ENCODE peak calls at places on chromosomes 5 and 9, in five cellular contexts. L is body of pancreas, H is psoas muscle, Q is GM12865, V is gastrocnemius medialis. J is an unnamed sample.

GRCh38 chr5:118529361-118530154 is 458.8 kb downstream of the DTWD2 start:
- DNase-seq in L (no peak), H (no peak), Q (no peak), V (no peak), J (peak; percentile 19)

GRCh38 chr9:115374724-115375268 is 256.8 kb upstream of the TNC start:
- DNase-seq in L (no peak), H (no peak), Q (no peak), V (no peak), J (no peak)

GRCh38 chr5:41796061-41796460 is 74.2 kb downstream of the OXCT1 start:
- DNase-seq in L (no peak), H (no peak), Q (no peak), V (no peak), J (no peak)

GRCh38 chr5:107368593-107368992 is 302.1 kb downstream of the EFNA5 start:
- DNase-seq in L (no peak), H (no peak), Q (no peak), V (no peak), J (no peak)

GRCh38 chr9:18338042-18338441 is 135.9 kb upstream of the ADAMTSL1 start:
- DNase-seq in L (no peak), H (no peak), Q (no peak), V (no peak), J (no peak)

GRCh38 chr5:53418844-53419243 is 61.6 kb upstream of the FST start:
- DNase-seq in L (no peak), H (no peak), Q (no peak), V (no peak), J (peak; percentile 87)

GRCh38 chr5:144308211-144308610 is 137.5 kb downstream of the KCTD16 start:
- DNase-seq in L (no peak), H (no peak), Q (no peak), V (no peak), J (no peak)

GRCh38 chr5:83564069-83564749 is 92.7 kb downstream of the VCAN start:
- DNase-seq in L (no peak), H (no peak), Q (peak; percentile 43), V (no peak), J (no peak)

GRCh38 chr5:39073759-39074008 is 515 bp downstream of the RICTOR start:
- DNase-seq in L (no peak), H (no peak), Q (no peak), V (no peak), J (no peak)

GRCh38 chr9:33051149-33051548 is 25.3 kb downstream of the SMU1 start:
- DNase-seq in L (no peak), H (no peak), Q (no peak), V (no peak), J (no peak)

GRCh38 chr9:20242767-20243166 is 379.5 kb downstream of the MLLT3 start:
- DNase-seq in L (no peak), H (no peak), Q (peak; percentile 87), V (no peak), J (no peak)

GRCh38 chr5:127830157-127830556 is 127.0 kb downstream of the CCDC192 start:
- DNase-seq in L (no peak), H (no peak), Q (no peak), V (no peak), J (no peak)

GRCh38 chr5:138544171-138545134 is 1.4 kb upstream of the ETF1 start:
- DNase-seq in L (peak; percentile 36), H (peak; percentile 50), Q (peak; percentile 16), V (peak; percentile 37), J (no peak)

GRCh38 chr9:134604834-134605233 is 36.8 kb upstream of the COL5A1 start:
- DNase-seq in L (no peak), H (no peak), Q (no peak), V (no peak), J (no peak)
- TF ChIP-seq CTCF in L (no peak), H (no peak), Q (no peak), V (no peak), J (no peak)

DNA sequence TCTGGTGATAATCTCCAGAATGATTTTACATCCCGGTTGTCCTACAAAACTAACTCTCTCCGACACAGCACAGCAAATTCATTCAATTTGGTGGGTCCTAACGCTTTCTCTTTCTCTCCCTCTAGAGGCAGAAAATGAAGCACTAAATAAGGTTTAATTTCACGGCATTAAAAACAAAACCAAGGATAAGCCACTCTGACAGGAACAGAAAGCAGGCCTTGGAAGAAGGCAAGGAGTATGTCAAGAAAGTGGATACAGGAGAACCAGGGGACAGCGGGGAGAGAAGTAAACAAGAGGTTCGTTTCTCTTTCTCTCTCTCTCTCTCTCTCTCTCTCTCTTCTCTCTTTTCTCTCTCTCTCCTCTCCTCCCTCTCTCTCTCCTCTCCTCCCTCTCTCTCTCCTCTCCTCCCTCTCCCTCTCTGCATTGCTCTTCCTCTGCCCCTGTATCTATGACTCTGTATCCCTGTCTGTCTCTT is 49.8 kb downstream of the EBF1 start:
- DNase-seq in L (no peak), H (no peak), Q (peak; percentile 22), V (no peak), J (no peak)
- TF ChIP-seq CTCF in L (peak; percentile 21), H (peak; percentile 29), Q (peak; percentile 6), V (no peak), J (peak; percentile 57)

GRCh38 chr9:109451311-109452025 is 46.6 kb downstream of the PTPN3 start:
- DNase-seq in L (no peak), H (no peak), Q (no peak), V (no peak), J (no peak)
- TF ChIP-seq CTCF in L (no peak), H (no peak), Q (no peak), V (peak; percentile 9), J (no peak)

GRCh38 chr5:158756873-158757272 is 342.8 kb downstream of the EBF1 start:
- DNase-seq in L (no peak), H (no peak), Q (no peak), V (no peak), J (no peak)
- TF ChIP-seq CTCF in L (no peak), H (no peak), Q (peak; percentile 2), V (no peak), J (peak; percentile 8)